ENCODE peak calls at places on chromosomes 11 and 22, in ten cellular contexts. L is skeletal muscle cell; O is adrenal gland; Q is activated naive CD4-positive, alpha-beta T cell treated with anti-CD3 and anti-CD28 coated beads, Interleukin-2, amount 10 ng/mL, durations not matched to agents 7 days and 5 days; H is NCI-H1092 treated with DMSO at 0.1 percent for 48 hours; I is T-helper 1 cell; B is activated CD4-positive, alpha-beta T cell treated with anti-CD3 and anti-CD28 coated beads, Interleukin-2, amount 50 U/mL, for 48 hours; M is NCI-H1417; U is activated CD8-positive, alpha-beta memory T cell treated with anti-CD3 and anti-CD28 coated beads for 1 hour; F is HepG2. V is an unnamed sample.

GRCh38 chr11:134028368-134028920 is 40.4 kb upstream of the JAM3 start:
- DNase-seq in U (no peak), H (no peak), O (no peak), Q (no peak), I (no peak), M (no peak), L (no peak), B (no peak), F (no peak), V (no peak)

GRCh38 chr11:15074206-15075161 is 1.1 kb downstream of the CALCB start:
- DNase-seq in I (peak; percentile 66), H (peak; percentile 91), Q (peak; percentile 90), M (peak; percentile 92), U (peak; percentile 74), F (peak; percentile 62), L (no peak), B (peak; percentile 95), O (peak; percentile 85), V (peak; percentile 75)

GRCh38 chr22:24429411-24430365 is 2.3 kb downstream of the ADORA2A start:
- DNase-seq in I (peak; percentile 46), M (no peak), U (peak; percentile 35), B (peak; percentile 88), Q (peak; percentile 84), L (no peak), F (no peak), H (no peak), O (peak; percentile 45), V (no peak)

GRCh38 chr11:107247189-107247588 is 210.4 kb downstream of the CWF19L2 start:
- DNase-seq in U (no peak), L (no peak), O (no peak), B (no peak), M (peak; percentile 8), H (no peak), I (no peak), Q (no peak), F (no peak), V (no peak)

GRCh38 chr11:32005786-32006406 is 85.0 kb upstream of the RCN1 start:
- DNase-seq in H (no peak), F (no peak), I (no peak), O (no peak), B (no peak), Q (no peak), L (no peak), U (no peak), M (no peak), V (no peak)

GRCh38 chr22:40202225-40202944 is 24.7 kb downstream of the TNRC6B start:
- DNase-seq in Q (no peak), M (no peak), U (no peak), F (no peak), L (no peak), O (no peak), H (peak; percentile 13), I (no peak), B (no peak), V (no peak)

GRCh38 chr11:75032550-75032935 is 43.8 kb downstream of the NEU3 start:
- DNase-seq in M (no peak), O (no peak), H (no peak), L (no peak), Q (no peak), I (no peak), B (no peak), U (no peak), F (no peak), V (no peak)

GRCh38 chr11:6531267-6531752 is 34.2 kb downstream of the DNHD1 start:
- DNase-seq in H (peak; percentile 33), F (peak; percentile 31), U (no peak), Q (peak; percentile 37), M (peak; percentile 9), L (no peak), B (no peak), O (peak; percentile 38), I (no peak), V (peak; percentile 27)

GRCh38 chr22:36215976-36216375 is 14.4 kb upstream of the APOL4 start:
- DNase-seq in F (no peak), Q (no peak), U (no peak), H (no peak), B (no peak), M (no peak), I (no peak), O (no peak), L (no peak), V (peak; percentile 70)

GRCh38 chr22:36373258-36373579 is 14.5 kb downstream of the MYH9 start:
- DNase-seq in O (peak; percentile 47), M (no peak), I (no peak), F (no peak), L (no peak), Q (no peak), H (no peak), B (no peak), U (no peak), V (no peak)

GRCh38 chr11:8317164-8317563 is 53.5 kb upstream of the LMO1 start:
- DNase-seq in H (no peak), U (no peak), O (peak; percentile 26), Q (no peak), M (no peak), F (no peak), I (no peak), B (no peak), L (no peak), V (no peak)

GRCh38 chr11:64113462-64113780 is 52.5 kb downstream of the MACROD1 start:
- DNase-seq in B (no peak), H (no peak), L (no peak), I (no peak), Q (no peak), F (no peak), O (no peak), U (no peak), M (no peak), V (no peak)

GRCh38 chr11:11297578-11297977 is 55.5 kb downstream of the CSNK2A3 start:
- DNase-seq in B (no peak), F (no peak), U (no peak), Q (no peak), L (no peak), H (peak; percentile 8), M (no peak), O (no peak), I (no peak), V (no peak)

GRCh38 chr11:4684631-4685285 is 12.9 kb downstream of the OR51E2 start:
- DNase-seq in L (no peak), M (no peak), I (no peak), H (peak; percentile 67), Q (no peak), U (no peak), F (no peak), O (no peak), B (no peak), V (no peak)

GRCh38 chr11:132042296-132042695 is 671.9 kb downstream of the NTM start:
- DNase-seq in H (no peak), O (no peak), L (no peak), F (no peak), B (no peak), I (no peak), Q (no peak), U (no peak), M (no peak), V (no peak)

GRCh38 chr11:10716122-10716521 is 22.6 kb upstream of the IRAG1 start:
- DNase-seq in M (no peak), O (no peak), U (no peak), L (no peak), F (no peak), Q (no peak), H (no peak), I (no peak), B (no peak), V (no peak)

GRCh38 chr11:126072141-126072741 is 9.6 kb upstream of the CDON start:
- DNase-seq in Q (no peak), M (peak; percentile 11), H (no peak), I (no peak), U (no peak), F (peak; percentile 70), L (no peak), O (no peak), B (no peak), V (no peak)

GRCh38 chr22:44186121-44186510 is 5.4 kb downstream of the PARVG start:
- DNase-seq in U (no peak), O (no peak), H (no peak), B (no peak), L (no peak), Q (no peak), M (no peak), F (no peak), I (no peak), V (no peak)

GRCh38 chr11:133928628-133929059 is 28.1 kb downstream of the IGSF9B start:
- DNase-seq in M (peak; percentile 90), O (no peak), Q (peak; percentile 86), H (no peak), L (no peak), F (no peak), U (peak; percentile 39), I (peak; percentile 22), B (peak; percentile 85), V (no peak)

GRCh38 chr22:41828516-41828915 is 4.4 kb upstream of the SREBF2 start:
- DNase-seq in O (no peak), U (no peak), L (no peak), I (no peak), F (no peak), B (no peak), Q (no peak), H (peak; percentile 41), M (peak; percentile 51), V (no peak)

GRCh38 chr22:23075525-23076216 is 5.4 kb downstream of the GNAZ start:
- DNase-seq in F (peak; percentile 99), B (no peak), H (no peak), L (no peak), O (peak; percentile 57), I (no peak), Q (no peak), M (no peak), U (no peak), V (no peak)